ENCODE peak calls at places on chromosomes 6 and 20, in eight cellular contexts. One of them, this sample, is unnamed.

GRCh38 chr6:136783495-136784270 is 8.6 kb downstream of the MAP3K5 start:
- ATAC-seq in IMR-90: no peak
- ATAC-seq in memory B cell: peak
- ATAC-seq in naive thymus-derived CD4-positive, alpha-beta T cell: peak
- ATAC-seq in aorta: peak
- ATAC-seq in right cardiac atrium: peak
- ATAC-seq in pancreas: no peak
- ATAC-seq in heart right ventricle: peak
- ATAC-seq in this sample: peak

GRCh38 chr6:169933251-169933821 is 181.9 kb downstream of the ERMARD start:
- ATAC-seq in IMR-90: no peak
- ATAC-seq in naive thymus-derived CD4-positive, alpha-beta T cell: no peak
- ATAC-seq in pancreas: peak
- ATAC-seq in right cardiac atrium: no peak
- ATAC-seq in heart right ventricle: no peak
- ATAC-seq in memory B cell: no peak
- ATAC-seq in aorta: no peak
- ATAC-seq in this sample: peak

GRCh38 chr6:135008072-135008940 is 46.3 kb downstream of the HBS1L start:
- ATAC-seq in memory B cell: no peak
- ATAC-seq in IMR-90: no peak
- ATAC-seq in right cardiac atrium: no peak
- ATAC-seq in heart right ventricle: no peak
- ATAC-seq in aorta: no peak
- ATAC-seq in pancreas: no peak
- ATAC-seq in naive thymus-derived CD4-positive, alpha-beta T cell: no peak
- ATAC-seq in this sample: no peak

GRCh38 chr6:136521430-136521829 is 28.8 kb downstream of the MAP7 start:
- ATAC-seq in right cardiac atrium: no peak
- ATAC-seq in heart right ventricle: no peak
- ATAC-seq in aorta: no peak
- ATAC-seq in memory B cell: no peak
- ATAC-seq in naive thymus-derived CD4-positive, alpha-beta T cell: no peak
- ATAC-seq in pancreas: no peak
- ATAC-seq in IMR-90: no peak
- ATAC-seq in this sample: no peak

GRCh38 chr6:82072113-82072512 is 175.4 kb downstream of the IBTK start:
- ATAC-seq in heart right ventricle: no peak
- ATAC-seq in aorta: no peak
- ATAC-seq in memory B cell: no peak
- ATAC-seq in pancreas: no peak
- ATAC-seq in naive thymus-derived CD4-positive, alpha-beta T cell: no peak
- ATAC-seq in right cardiac atrium: no peak
- ATAC-seq in IMR-90: no peak
- ATAC-seq in this sample: no peak

GRCh38 chr20:19072988-19073387 is 139.5 kb upstream of the SLC24A3 start:
- ATAC-seq in memory B cell: no peak
- ATAC-seq in aorta: no peak
- ATAC-seq in right cardiac atrium: no peak
- ATAC-seq in IMR-90: no peak
- ATAC-seq in naive thymus-derived CD4-positive, alpha-beta T cell: no peak
- ATAC-seq in pancreas: no peak
- ATAC-seq in heart right ventricle: no peak
- ATAC-seq in this sample: no peak

GRCh38 chr6:34486106-34486740 is 20.3 kb downstream of the PACSIN1 start:
- ATAC-seq in right cardiac atrium: no peak
- ATAC-seq in naive thymus-derived CD4-positive, alpha-beta T cell: peak
- ATAC-seq in memory B cell: no peak
- ATAC-seq in pancreas: no peak
- ATAC-seq in aorta: no peak
- ATAC-seq in heart right ventricle: no peak
- ATAC-seq in IMR-90: no peak
- ATAC-seq in this sample: no peak

GRCh38 chr6:49462599-49462926 is 490 bp downstream of the MMUT start:
- ATAC-seq in heart right ventricle: peak
- ATAC-seq in pancreas: peak
- ATAC-seq in naive thymus-derived CD4-positive, alpha-beta T cell: no peak
- ATAC-seq in right cardiac atrium: peak
- ATAC-seq in IMR-90: peak
- ATAC-seq in memory B cell: no peak
- ATAC-seq in aorta: no peak
- ATAC-seq in this sample: no peak

GRCh38 chr6:163579880-163580295 is 165.4 kb downstream of the QKI start:
- ATAC-seq in pancreas: peak
- ATAC-seq in heart right ventricle: peak
- ATAC-seq in right cardiac atrium: no peak
- ATAC-seq in IMR-90: no peak
- ATAC-seq in naive thymus-derived CD4-positive, alpha-beta T cell: no peak
- ATAC-seq in memory B cell: no peak
- ATAC-seq in aorta: no peak
- ATAC-seq in this sample: peak

GRCh38 chr6:155647354-155647753 is 191.7 kb upstream of the NOX3 start:
- ATAC-seq in aorta: no peak
- ATAC-seq in pancreas: no peak
- ATAC-seq in memory B cell: no peak
- ATAC-seq in IMR-90: peak
- ATAC-seq in right cardiac atrium: no peak
- ATAC-seq in heart right ventricle: no peak
- ATAC-seq in naive thymus-derived CD4-positive, alpha-beta T cell: no peak
- ATAC-seq in this sample: no peak

GRCh38 chr6:43150051-43150751 is 20.9 kb upstream of the SRF start:
- ATAC-seq in memory B cell: no peak
- ATAC-seq in IMR-90: no peak
- ATAC-seq in pancreas: peak
- ATAC-seq in heart right ventricle: no peak
- ATAC-seq in right cardiac atrium: peak
- ATAC-seq in naive thymus-derived CD4-positive, alpha-beta T cell: no peak
- ATAC-seq in aorta: no peak
- ATAC-seq in this sample: no peak

GRCh38 chr6:37709250-37709931 is 11.7 kb upstream of the MDGA1 start:
- ATAC-seq in right cardiac atrium: no peak
- ATAC-seq in IMR-90: no peak
- ATAC-seq in pancreas: no peak
- ATAC-seq in heart right ventricle: no peak
- ATAC-seq in naive thymus-derived CD4-positive, alpha-beta T cell: no peak
- ATAC-seq in memory B cell: peak
- ATAC-seq in aorta: no peak
- ATAC-seq in this sample: no peak